ENCODE peak calls at places on chromosome 9, in seven cellular contexts. One of them, this sample, is unnamed.
A peak's percentile ranks its signal among the peaks of the same experiment; 100 is the strongest.

GRCh38 chr9:92133949-92134604 is 18.9 kb upstream of the SPTLC1 start:
- DNase-seq in left ventricle myocardium inferior: peak; percentile 79
- DNase-seq in thyroid gland: peak; percentile 76
- DNase-seq in WERI-Rb-1: peak; percentile 92
- DNase-seq in aorta: peak; percentile 87
- DNase-seq in body of pancreas: peak; percentile 74
- DNase-seq in pancreas: peak; percentile 91
- DNase-seq in this sample: peak; percentile 91

GRCh38 chr9:84823426-84824271 is 154.1 kb downstream of the NTRK2 start:
- DNase-seq in left ventricle myocardium inferior: no peak
- DNase-seq in thyroid gland: no peak
- DNase-seq in WERI-Rb-1: no peak
- DNase-seq in aorta: peak; percentile 46
- DNase-seq in body of pancreas: no peak
- DNase-seq in pancreas: no peak
- DNase-seq in this sample: no peak

GRCh38 chr9:17958363-17958762 is 379.5 kb downstream of the SH3GL2 start:
- DNase-seq in left ventricle myocardium inferior: no peak
- DNase-seq in thyroid gland: no peak
- DNase-seq in WERI-Rb-1: no peak
- DNase-seq in aorta: no peak
- DNase-seq in body of pancreas: no peak
- DNase-seq in pancreas: no peak
- DNase-seq in this sample: no peak

GRCh38 chr9:12812710-12813109 is 37.9 kb downstream of the LURAP1L start:
- DNase-seq in left ventricle myocardium inferior: no peak
- DNase-seq in thyroid gland: no peak
- DNase-seq in WERI-Rb-1: no peak
- DNase-seq in aorta: no peak
- DNase-seq in body of pancreas: no peak
- DNase-seq in pancreas: no peak
- DNase-seq in this sample: no peak

GRCh38 chr9:21711504-21711903 is 90.9 kb upstream of the MTAP start:
- DNase-seq in left ventricle myocardium inferior: no peak
- DNase-seq in thyroid gland: no peak
- DNase-seq in WERI-Rb-1: peak; percentile 39
- DNase-seq in aorta: no peak
- DNase-seq in body of pancreas: no peak
- DNase-seq in pancreas: no peak
- DNase-seq in this sample: no peak

GRCh38 chr9:22124263-22125011 is 115.3 kb upstream of the CDKN2B start:
- DNase-seq in left ventricle myocardium inferior: no peak
- DNase-seq in thyroid gland: no peak
- DNase-seq in WERI-Rb-1: no peak
- DNase-seq in aorta: no peak
- DNase-seq in body of pancreas: peak; percentile 35
- DNase-seq in pancreas: no peak
- DNase-seq in this sample: no peak

GRCh38 chr9:4678679-4679267 is 596 bp upstream of the CDC37L1 start:
- DNase-seq in left ventricle myocardium inferior: no peak
- DNase-seq in thyroid gland: peak; percentile 16
- DNase-seq in WERI-Rb-1: no peak
- DNase-seq in aorta: no peak
- DNase-seq in body of pancreas: no peak
- DNase-seq in pancreas: no peak
- DNase-seq in this sample: no peak

GRCh38 chr9:135574331-135574730 is 12.8 kb downstream of the PAEP start:
- DNase-seq in left ventricle myocardium inferior: no peak
- DNase-seq in thyroid gland: peak; percentile 22
- DNase-seq in WERI-Rb-1: no peak
- DNase-seq in aorta: no peak
- DNase-seq in body of pancreas: no peak
- DNase-seq in pancreas: no peak
- DNase-seq in this sample: no peak

GRCh38 chr9:128068656-128069221 is 707 bp downstream of the SLC25A25 start:
- DNase-seq in left ventricle myocardium inferior: no peak
- DNase-seq in thyroid gland: peak; percentile 41
- DNase-seq in WERI-Rb-1: no peak
- DNase-seq in aorta: no peak
- DNase-seq in body of pancreas: no peak
- DNase-seq in pancreas: peak; percentile 48
- DNase-seq in this sample: no peak

GRCh38 chr9:93730213-93730612 is 153.8 kb downstream of the PHF2 start:
- DNase-seq in left ventricle myocardium inferior: no peak
- DNase-seq in thyroid gland: no peak
- DNase-seq in WERI-Rb-1: no peak
- DNase-seq in aorta: no peak
- DNase-seq in body of pancreas: no peak
- DNase-seq in pancreas: no peak
- DNase-seq in this sample: no peak

GRCh38 chr9:35945341-35946018 is 12.5 kb downstream of the OR2S2 start:
- DNase-seq in left ventricle myocardium inferior: peak; percentile 85
- DNase-seq in thyroid gland: peak; percentile 82
- DNase-seq in WERI-Rb-1: peak; percentile 91
- DNase-seq in aorta: peak; percentile 87
- DNase-seq in body of pancreas: peak; percentile 82
- DNase-seq in pancreas: peak; percentile 82
- DNase-seq in this sample: peak; percentile 70

GRCh38 chr9:14961372-14962068 is 51.3 kb upstream of the FREM1 start:
- DNase-seq in left ventricle myocardium inferior: no peak
- DNase-seq in thyroid gland: no peak
- DNase-seq in WERI-Rb-1: no peak
- DNase-seq in aorta: no peak
- DNase-seq in body of pancreas: peak; percentile 56
- DNase-seq in pancreas: no peak
- DNase-seq in this sample: no peak

GRCh38 chr9:133910855-133911514 is 81.1 kb downstream of the VAV2 start:
- DNase-seq in left ventricle myocardium inferior: no peak
- DNase-seq in thyroid gland: no peak
- DNase-seq in WERI-Rb-1: no peak
- DNase-seq in aorta: no peak
- DNase-seq in body of pancreas: no peak
- DNase-seq in pancreas: peak; percentile 37
- DNase-seq in this sample: no peak

GRCh38 chr9:112535811-112536210 is 49.2 kb downstream of the KIAA1958 start:
- DNase-seq in left ventricle myocardium inferior: no peak
- DNase-seq in thyroid gland: no peak
- DNase-seq in WERI-Rb-1: no peak
- DNase-seq in aorta: no peak
- DNase-seq in body of pancreas: no peak
- DNase-seq in pancreas: no peak
- DNase-seq in this sample: no peak

GRCh38 chr9:93898026-93898425 is 57.1 kb downstream of the BARX1 start:
- DNase-seq in left ventricle myocardium inferior: no peak
- DNase-seq in thyroid gland: no peak
- DNase-seq in WERI-Rb-1: no peak
- DNase-seq in aorta: no peak
- DNase-seq in body of pancreas: peak; percentile 2
- DNase-seq in pancreas: no peak
- DNase-seq in this sample: no peak

GRCh38 chr9:120482424-120483186 is 97.4 kb downstream of the CDK5RAP2 start:
- DNase-seq in left ventricle myocardium inferior: peak; percentile 36
- DNase-seq in thyroid gland: no peak
- DNase-seq in WERI-Rb-1: no peak
- DNase-seq in aorta: no peak
- DNase-seq in body of pancreas: no peak
- DNase-seq in pancreas: no peak
- DNase-seq in this sample: no peak

GRCh38 chr9:91275641-91276040 is 86.1 kb downstream of the AUH start:
- DNase-seq in left ventricle myocardium inferior: no peak
- DNase-seq in thyroid gland: no peak
- DNase-seq in WERI-Rb-1: no peak
- DNase-seq in aorta: no peak
- DNase-seq in body of pancreas: no peak
- DNase-seq in pancreas: no peak
- DNase-seq in this sample: no peak

GRCh38 chr9:124108216-124108615 is 96.6 kb downstream of the LHX2 start:
- DNase-seq in left ventricle myocardium inferior: no peak
- DNase-seq in thyroid gland: peak; percentile 7
- DNase-seq in WERI-Rb-1: peak; percentile 28
- DNase-seq in aorta: no peak
- DNase-seq in body of pancreas: no peak
- DNase-seq in pancreas: no peak
- DNase-seq in this sample: no peak

DNA sequence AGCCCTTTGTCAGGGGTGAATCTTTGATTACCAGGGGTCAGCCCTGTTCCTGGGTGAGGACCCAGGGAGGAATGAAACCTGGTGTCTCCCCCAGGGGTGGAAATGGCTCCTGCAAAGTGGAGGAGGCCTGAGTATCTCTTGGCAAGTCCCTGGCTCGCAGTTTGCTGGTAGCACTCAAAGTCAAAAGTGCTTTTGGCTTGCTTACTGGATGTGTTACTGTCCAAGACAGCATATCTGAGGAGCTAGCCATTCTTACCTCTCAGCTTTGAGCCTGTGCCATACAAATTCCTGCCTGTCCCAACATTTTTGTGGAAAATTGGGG is 9.9 kb downstream of the ZNF618 start:
- DNase-seq in left ventricle myocardium inferior: no peak
- DNase-seq in thyroid gland: peak; percentile 60
- DNase-seq in WERI-Rb-1: no peak
- DNase-seq in aorta: no peak
- DNase-seq in body of pancreas: no peak
- DNase-seq in pancreas: no peak
- DNase-seq in this sample: no peak
- H3K4me3 ChIP-seq in left ventricle myocardium inferior: peak overlapping the region; percentile 51
- H3K4me3 ChIP-seq in thyroid gland: no peak overlapping the region
- H3K4me3 ChIP-seq in WERI-Rb-1: no peak overlapping the region
- H3K4me3 ChIP-seq in aorta: peak overlapping the region; percentile 24
- H3K4me3 ChIP-seq in body of pancreas: no peak overlapping the region
- H3K4me3 ChIP-seq in pancreas: no peak overlapping the region
- H3K4me3 ChIP-seq in this sample: no peak overlapping the region

GRCh38 chr9:40926404-40927259 is 201.8 kb downstream of the FOXD4L6 start:
- DNase-seq in left ventricle myocardium inferior: no peak
- DNase-seq in thyroid gland: no peak
- DNase-seq in WERI-Rb-1: no peak
- DNase-seq in aorta: no peak
- DNase-seq in body of pancreas: no peak
- DNase-seq in pancreas: no peak
- DNase-seq in this sample: no peak

GRCh38 chr9:40927851-40928802 is 200.4 kb downstream of the FOXD4L6 start:
- DNase-seq in left ventricle myocardium inferior: no peak
- DNase-seq in thyroid gland: no peak
- DNase-seq in WERI-Rb-1: no peak
- DNase-seq in aorta: no peak
- DNase-seq in body of pancreas: no peak
- DNase-seq in pancreas: no peak
- DNase-seq in this sample: no peak

GRCh38 chr9:40928803-40929487 is 199.5 kb downstream of the FOXD4L6 start:
- DNase-seq in left ventricle myocardium inferior: no peak
- DNase-seq in thyroid gland: no peak
- DNase-seq in WERI-Rb-1: no peak
- DNase-seq in aorta: no peak
- DNase-seq in body of pancreas: no peak
- DNase-seq in pancreas: no peak
- DNase-seq in this sample: no peak

GRCh38 chr9:40927260-40927631 is 201.2 kb downstream of the FOXD4L6 start:
- DNase-seq in left ventricle myocardium inferior: no peak
- DNase-seq in thyroid gland: no peak
- DNase-seq in WERI-Rb-1: no peak
- DNase-seq in aorta: no peak
- DNase-seq in body of pancreas: no peak
- DNase-seq in pancreas: no peak
- DNase-seq in this sample: no peak

DNA sequence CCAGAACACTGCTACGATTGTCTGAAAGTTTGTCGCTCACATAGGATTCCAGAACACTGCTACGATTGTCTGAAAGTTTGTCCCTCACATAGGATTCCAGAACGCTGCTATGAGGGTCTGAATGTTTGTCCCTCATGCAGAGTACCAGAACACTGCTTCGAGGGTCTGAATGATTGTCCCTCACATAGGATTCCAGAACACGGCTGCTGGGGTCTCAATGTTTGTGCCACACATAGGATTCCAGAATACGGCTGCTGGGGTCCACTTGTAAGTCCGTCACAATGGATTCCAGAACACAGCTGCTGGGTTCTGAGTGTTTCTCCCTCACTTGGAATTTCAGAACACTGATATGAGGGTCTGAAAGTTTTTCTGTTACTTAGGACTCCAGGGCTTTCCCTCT is 203.3 kb downstream of the FOXD4L6 start:
- DNase-seq in left ventricle myocardium inferior: no peak
- DNase-seq in thyroid gland: no peak
- DNase-seq in WERI-Rb-1: no peak
- DNase-seq in aorta: no peak
- DNase-seq in body of pancreas: no peak
- DNase-seq in pancreas: no peak
- DNase-seq in this sample: no peak
- H3K9me3 ChIP-seq in left ventricle myocardium inferior: peaks cover 97% of the 10 kb centered on the region
- H3K9me3 ChIP-seq in thyroid gland: peaks cover 5% of the 10 kb centered on the region
- H3K9me3 ChIP-seq in WERI-Rb-1: peaks cover 9% of the 10 kb centered on the region
- H3K9me3 ChIP-seq in aorta: peaks cover 33% of the 10 kb centered on the region
- H3K9me3 ChIP-seq in body of pancreas: peaks cover 77% of the 10 kb centered on the region
- H3K9me3 ChIP-seq in pancreas: no peaks in the 10 kb centered on the region
- H3K9me3 ChIP-seq in this sample: peaks cover 10% of the 10 kb centered on the region

DNA sequence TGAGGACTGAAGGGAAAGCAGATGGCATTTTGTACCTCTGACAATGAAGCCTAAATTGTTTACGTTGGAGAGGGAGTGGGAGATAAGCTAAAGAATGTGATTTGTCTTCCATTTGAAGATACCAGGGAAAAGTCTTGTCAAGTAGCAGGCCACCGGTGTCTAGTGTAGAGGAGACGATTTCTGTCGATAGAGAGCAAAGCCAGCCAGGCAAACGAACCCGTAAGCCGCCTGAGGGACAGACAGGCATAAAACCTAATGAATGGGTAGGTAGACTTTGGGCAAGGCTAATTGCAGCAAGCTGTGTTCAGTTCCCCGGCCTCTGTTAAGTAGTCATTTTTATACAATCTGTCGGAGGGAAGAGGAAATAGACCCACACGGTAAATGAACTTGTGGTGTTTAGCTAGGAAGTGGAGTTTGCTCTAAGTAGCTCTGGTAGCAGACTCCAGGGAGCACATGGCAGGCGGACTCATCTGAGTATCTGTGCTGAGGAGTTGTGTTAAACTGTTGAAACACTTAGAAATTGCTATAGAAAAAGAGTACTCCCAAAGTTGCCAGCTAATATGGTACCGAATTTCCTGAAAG is 28.8 kb downstream of the SMARCA2 start:
- DNase-seq in left ventricle myocardium inferior: no peak
- DNase-seq in thyroid gland: no peak
- DNase-seq in WERI-Rb-1: no peak
- DNase-seq in aorta: no peak
- DNase-seq in body of pancreas: no peak
- DNase-seq in pancreas: no peak
- DNase-seq in this sample: no peak
- H3K4me3 ChIP-seq in left ventricle myocardium inferior: no peak overlapping the region
- H3K4me3 ChIP-seq in thyroid gland: no peak overlapping the region
- H3K4me3 ChIP-seq in WERI-Rb-1: no peak overlapping the region
- H3K4me3 ChIP-seq in aorta: no peak overlapping the region
- H3K4me3 ChIP-seq in body of pancreas: no peak overlapping the region
- H3K4me3 ChIP-seq in pancreas: no peak overlapping the region
- H3K4me3 ChIP-seq in this sample: no peak overlapping the region

GRCh38 chr9:138115506-138115905 is 237.9 kb downstream of the CACNA1B start:
- DNase-seq in left ventricle myocardium inferior: no peak
- DNase-seq in thyroid gland: no peak
- DNase-seq in WERI-Rb-1: no peak
- DNase-seq in aorta: no peak
- DNase-seq in body of pancreas: no peak
- DNase-seq in pancreas: no peak
- DNase-seq in this sample: no peak
- H3K9me3 ChIP-seq in left ventricle myocardium inferior: no peaks in the 10 kb centered on the region
- H3K9me3 ChIP-seq in thyroid gland: no peaks in the 10 kb centered on the region
- H3K9me3 ChIP-seq in WERI-Rb-1: no peaks in the 10 kb centered on the region
- H3K9me3 ChIP-seq in aorta: no peaks in the 10 kb centered on the region
- H3K9me3 ChIP-seq in body of pancreas: no peaks in the 10 kb centered on the region
- H3K9me3 ChIP-seq in pancreas: no peaks in the 10 kb centered on the region
- H3K9me3 ChIP-seq in this sample: no peaks in the 10 kb centered on the region

This sample was measured in iPS DF 6.9.